ENCODE peak calls at places on chromosomes 4 and X, in six cellular contexts. E, I, F, J, T and S are unnamed samples.

GRCh38 chrX:134484039-134484438 is 24.1 kb downstream of the HPRT1 start:
- DNase-seq in J (no peak), I (no peak), E (no peak), T (peak; percentile 74), F (no peak), S (no peak)

GRCh38 chrX:136635235-136635634 is 12.7 kb upstream of the CD40LG start:
- DNase-seq in J (no peak), T (no peak), I (no peak), F (no peak), E (no peak), S (no peak)

GRCh38 chr4:79022529-79022928 is 83.3 kb upstream of the PAQR3 start:
- DNase-seq in I (no peak), T (no peak), F (no peak), E (no peak), J (peak; percentile 11), S (no peak)

GRCh38 chr4:52869196-52869595 is 7.1 kb downstream of the RASL11B start:
- DNase-seq in T (peak; percentile 73), J (no peak), I (peak; percentile 75), E (peak; percentile 50), F (no peak), S (peak; percentile 88)

GRCh38 chr4:80138556-80139538 is 58.5 kb upstream of the PRDM8 start:
- DNase-seq in I (no peak), F (no peak), J (no peak), T (peak; percentile 57), E (no peak), S (no peak)

GRCh38 chr4:10289534-10289899 is 167.7 kb downstream of the ZNF518B start:
- DNase-seq in J (no peak), I (no peak), T (no peak), E (no peak), F (no peak), S (no peak)

GRCh38 chrX:136121788-136122187 is 25.5 kb upstream of the FHL1 start:
- DNase-seq in J (no peak), I (no peak), T (peak; percentile 22), E (no peak), F (no peak), S (no peak)

GRCh38 chr4:103754844-103755243 is 35.1 kb upstream of the TACR3 start:
- DNase-seq in T (no peak), F (no peak), I (no peak), J (peak; percentile 68), E (no peak), S (no peak)

GRCh38 chrX:20711366-20711765 is 444.7 kb upstream of the RPS6KA3 start:
- DNase-seq in T (no peak), I (no peak), J (peak; percentile 6), F (no peak), E (no peak), S (no peak)

GRCh38 chrX:123422875-123423274 is 238.8 kb downstream of the GRIA3 start:
- DNase-seq in J (peak; percentile 41), T (peak; percentile 44), I (no peak), F (peak; percentile 3), E (peak; percentile 18), S (peak; percentile 24)

GRCh38 chr4:37967749-37968148 is 7.6 kb downstream of the PTTG2 start:
- DNase-seq in J (no peak), I (no peak), E (no peak), T (peak; percentile 35), F (no peak), S (no peak)

GRCh38 chr4:122796801-122797404 is 29.7 kb upstream of the FGF2 start:
- DNase-seq in J (no peak), T (no peak), I (no peak), F (no peak), E (no peak), S (no peak)

GRCh38 chr4:182555997-182556418 is 312.8 kb downstream of the TENM3 start:
- DNase-seq in F (no peak), T (peak; percentile 84), E (no peak), I (no peak), J (no peak), S (no peak)

GRCh38 chr4:140267576-140267975 is 105.9 kb upstream of the SCOC start:
- DNase-seq in J (no peak), T (no peak), F (no peak), E (no peak), I (no peak), S (no peak)

GRCh38 chr4:66911898-66912297 is 633.4 kb downstream of the CENPC start:
- DNase-seq in J (no peak), E (no peak), F (no peak), T (no peak), I (no peak), S (no peak)

GRCh38 chr4:144399927-144400326 is 246.0 kb upstream of the HHIP start:
- DNase-seq in F (no peak), J (no peak), T (peak; percentile 82), I (no peak), E (no peak), S (no peak)

GRCh38 chr4:176902710-176903323 is 110.1 kb upstream of the VEGFC start:
- DNase-seq in E (no peak), F (no peak), T (peak; percentile 85), J (no peak), I (no peak), S (no peak)

GRCh38 chrX:123217077-123217476 is 33.0 kb downstream of the GRIA3 start:
- DNase-seq in J (no peak), E (no peak), I (no peak), F (no peak), T (no peak), S (no peak)

GRCh38 chr4:137524642-137525384 is 7.5 kb downstream of the PCDH18 start:
- DNase-seq in J (no peak), I (no peak), T (peak; percentile 63), F (no peak), E (no peak), S (no peak)

GRCh38 chr4:95255396-95256107 is 293.2 kb downstream of the UNC5C start:
- DNase-seq in J (no peak), F (no peak), I (no peak), E (no peak), T (peak; percentile 62), S (no peak)

GRCh38 chr4:113958766-113959540 is 20.5 kb downstream of the ARSJ start:
- DNase-seq in J (no peak), F (no peak), T (peak; percentile 97), I (no peak), E (no peak), S (no peak)

GRCh38 chrX:2652106-2652505 is 39.0 kb upstream of the CD99 start:
- DNase-seq in T (no peak), E (no peak), I (no peak), F (no peak), J (no peak), S (no peak)
- TF ChIP-seq CTCF in T (peak; percentile 25), E (peak; percentile 47), I (peak; percentile 20), F (peak; percentile 39), J (no peak), S (no peak)

DNA sequence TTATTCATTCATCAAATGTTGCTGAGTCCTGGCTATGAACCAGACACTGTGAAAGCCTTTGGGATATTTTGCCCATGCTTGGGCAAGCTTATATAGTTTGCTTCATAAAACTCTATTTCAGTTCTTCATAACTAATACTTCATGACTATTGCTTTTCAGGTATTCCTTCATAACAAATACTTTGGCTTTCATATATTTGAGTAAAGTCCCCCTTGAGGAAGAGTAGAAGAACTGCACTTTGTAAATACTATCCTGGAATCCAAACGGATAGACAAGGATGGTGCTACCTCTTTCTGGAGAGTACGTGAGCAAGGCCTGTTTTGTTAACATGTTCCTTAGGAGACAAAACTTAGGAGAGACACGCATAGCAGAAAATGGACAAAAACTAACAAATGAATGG is 1.7 kb upstream of the AFP start:
- DNase-seq in F (no peak), E (no peak), T (peak; percentile 24), I (no peak), J (no peak), S (no peak)
- TF ChIP-seq CTCF in F (peak; percentile 87), E (peak; percentile 22), T (peak; percentile 61), I (peak; percentile 40), J (no peak), S (peak; percentile 78)

GRCh38 chr4:184342167-184342856 is 124.6 kb upstream of the ENPP6 start:
- DNase-seq in J (no peak), I (no peak), E (no peak), F (no peak), T (no peak), S (no peak)
- TF ChIP-seq CTCF in J (no peak), I (no peak), E (no peak), F (no peak), T (no peak), S (no peak)

GRCh38 chr4:118772149-118773081 is 63.5 kb downstream of the SEC24D start:
- DNase-seq in I (no peak), J (no peak), E (no peak), T (peak; percentile 83), F (no peak), S (no peak)
- TF ChIP-seq CTCF in I (peak; percentile 71), J (no peak), E (peak; percentile 33), T (peak; percentile 46), F (peak; percentile 71), S (peak; percentile 65)

GRCh38 chr4:76748649-76749048 is 149.3 kb downstream of the SOWAHB start:
- DNase-seq in E (peak; percentile 56), J (peak; percentile 55), T (peak; percentile 59), I (no peak), F (peak; percentile 30), S (no peak)
- TF ChIP-seq CTCF in E (peak; percentile 59), J (no peak), T (no peak), I (no peak), F (peak; percentile 19), S (no peak)

GRCh38 chr4:105453550-105454201 is 20.2 kb downstream of the PPA2 start:
- DNase-seq in J (no peak), I (no peak), F (no peak), E (no peak), T (no peak), S (no peak)
- TF ChIP-seq CTCF in J (no peak), I (no peak), F (no peak), E (no peak), T (no peak), S (no peak)

DNA sequence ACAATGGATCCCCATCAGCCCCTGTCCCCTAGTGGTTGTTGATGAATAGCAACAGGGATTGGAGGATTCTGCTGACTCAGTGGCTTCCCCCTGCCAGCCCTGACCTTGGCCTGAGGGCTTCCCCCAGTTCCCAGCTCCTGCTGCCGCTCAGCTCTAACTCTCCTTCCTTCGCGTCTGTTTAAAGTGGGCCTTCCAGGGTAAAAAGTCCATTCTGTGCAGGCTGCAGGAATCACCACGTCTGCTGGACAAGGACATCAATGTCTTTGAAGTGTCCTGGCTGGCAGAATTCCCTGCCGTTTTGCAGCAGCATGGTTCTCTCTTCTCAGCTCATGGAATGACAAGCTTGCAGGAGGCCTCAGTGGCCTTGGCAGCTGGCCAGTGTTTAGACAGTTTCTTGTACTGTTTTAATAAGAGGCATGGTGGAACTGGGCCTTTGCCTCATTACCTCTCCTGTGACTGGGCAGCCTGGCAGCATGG is 152.5 kb upstream of the STX18 start:
- DNase-seq in F (no peak), T (peak; percentile 38), E (peak; percentile 30), I (peak; percentile 43), J (peak; percentile 52), S (no peak)
- TF ChIP-seq CTCF in F (peak; percentile 25), T (peak; percentile 27), E (peak; percentile 72), I (peak; percentile 27), J (no peak), S (no peak)

DNA sequence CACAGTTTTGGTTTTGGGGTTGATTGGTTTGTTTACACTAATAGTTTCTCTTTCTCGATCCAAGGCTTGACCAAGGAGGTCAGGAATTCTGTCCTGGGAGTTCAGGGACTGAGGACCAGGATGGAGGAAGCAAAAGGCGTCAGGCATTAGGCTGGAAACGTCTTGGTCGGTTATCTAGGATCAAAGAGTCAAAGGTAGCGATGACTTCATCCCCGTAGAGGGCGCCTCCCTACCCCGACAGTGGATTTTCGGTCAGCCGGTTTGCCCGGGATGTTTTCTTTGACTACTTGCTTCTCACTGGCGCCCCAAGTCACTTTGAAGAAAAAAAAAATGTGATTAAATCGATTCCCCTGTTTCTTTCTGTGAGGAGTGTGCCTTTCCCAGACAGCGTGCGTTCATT is 985 bp upstream of the FHDC1 start:
- DNase-seq in E (peak; percentile 64), F (no peak), J (peak; percentile 67), T (no peak), I (no peak), S (no peak)
- TF ChIP-seq CTCF in E (peak; percentile 45), F (no peak), J (no peak), T (no peak), I (no peak), S (no peak)